ENCODE peak calls at places on chromosome 19, in nine cellular contexts. One of them, this sample, is unnamed.

GRCh38 chr19:708154-709141 is at the start of gene PALM:
- DNase-seq in nephron progenitor cell: peak; percentile 74
- DNase-seq in GM10248: no peak
- DNase-seq in GM20000: no peak
- DNase-seq in BJ: no peak
- DNase-seq in colonic mucosa: no peak
- DNase-seq in lung: no peak
- DNase-seq in tibial nerve: no peak
- DNase-seq in PC-9: no peak
- DNase-seq in this sample: no peak

GRCh38 chr19:18967358-18968146 is 26.5 kb upstream of the HOMER3 start:
- DNase-seq in lung: peak; percentile 67
- DNase-seq in tibial nerve: peak; percentile 23
- DNase-seq in GM10248: no peak
- DNase-seq in PC-9: peak; percentile 46
- DNase-seq in BJ: no peak
- DNase-seq in GM20000: no peak
- DNase-seq in colonic mucosa: peak; percentile 41
- DNase-seq in nephron progenitor cell: peak; percentile 12
- DNase-seq in this sample: no peak

GRCh38 chr19:2358548-2359173 is 1.4 kb upstream of the TMPRSS9 start:
- DNase-seq in nephron progenitor cell: no peak
- DNase-seq in BJ: no peak
- DNase-seq in GM10248: no peak
- DNase-seq in tibial nerve: no peak
- DNase-seq in lung: no peak
- DNase-seq in GM20000: no peak
- DNase-seq in PC-9: no peak
- DNase-seq in colonic mucosa: peak; percentile 58
- DNase-seq in this sample: no peak

GRCh38 chr19:38796154-38796553 is 7.2 kb downstream of the LGALS7B start:
- DNase-seq in tibial nerve: no peak
- DNase-seq in PC-9: no peak
- DNase-seq in colonic mucosa: no peak
- DNase-seq in GM10248: no peak
- DNase-seq in nephron progenitor cell: no peak
- DNase-seq in lung: no peak
- DNase-seq in BJ: no peak
- DNase-seq in GM20000: no peak
- DNase-seq in this sample: no peak

GRCh38 chr19:6070179-6071102 is 39.9 kb downstream of the RFX2 start:
- DNase-seq in PC-9: no peak
- DNase-seq in nephron progenitor cell: no peak
- DNase-seq in GM20000: no peak
- DNase-seq in tibial nerve: no peak
- DNase-seq in colonic mucosa: peak; percentile 10
- DNase-seq in GM10248: no peak
- DNase-seq in lung: peak; percentile 16
- DNase-seq in BJ: no peak
- DNase-seq in this sample: no peak

GRCh38 chr19:38944981-38945506 is 14.3 kb downstream of the MRPS12 start:
- DNase-seq in GM20000: no peak
- DNase-seq in tibial nerve: no peak
- DNase-seq in colonic mucosa: no peak
- DNase-seq in PC-9: no peak
- DNase-seq in GM10248: no peak
- DNase-seq in lung: no peak
- DNase-seq in nephron progenitor cell: peak; percentile 25
- DNase-seq in BJ: no peak
- DNase-seq in this sample: no peak

GRCh38 chr19:21256722-21257121 is 72.5 kb downstream of the ZNF708 start:
- DNase-seq in tibial nerve: no peak
- DNase-seq in GM10248: no peak
- DNase-seq in GM20000: no peak
- DNase-seq in colonic mucosa: no peak
- DNase-seq in lung: no peak
- DNase-seq in BJ: no peak
- DNase-seq in PC-9: no peak
- DNase-seq in nephron progenitor cell: no peak
- DNase-seq in this sample: no peak

GRCh38 chr19:49361438-49362047 is 673 bp downstream of the TEAD2 start:
- DNase-seq in GM10248: peak; percentile 37
- DNase-seq in nephron progenitor cell: peak; percentile 83
- DNase-seq in colonic mucosa: peak; percentile 88
- DNase-seq in lung: peak; percentile 74
- DNase-seq in tibial nerve: peak; percentile 55
- DNase-seq in GM20000: peak; percentile 47
- DNase-seq in PC-9: no peak
- DNase-seq in BJ: peak; percentile 32
- DNase-seq in this sample: peak; percentile 45

GRCh38 chr19:2529473-2529918 is 53.6 kb downstream of the GADD45B start:
- DNase-seq in lung: no peak
- DNase-seq in colonic mucosa: no peak
- DNase-seq in GM10248: peak; percentile 54
- DNase-seq in GM20000: no peak
- DNase-seq in PC-9: peak; percentile 99
- DNase-seq in tibial nerve: no peak
- DNase-seq in BJ: peak; percentile 84
- DNase-seq in nephron progenitor cell: no peak
- DNase-seq in this sample: no peak

GRCh38 chr19:44857837-44858236 is 11.7 kb downstream of the NECTIN2 start:
- DNase-seq in PC-9: no peak
- DNase-seq in colonic mucosa: no peak
- DNase-seq in tibial nerve: no peak
- DNase-seq in GM20000: no peak
- DNase-seq in GM10248: no peak
- DNase-seq in lung: no peak
- DNase-seq in nephron progenitor cell: no peak
- DNase-seq in BJ: no peak
- DNase-seq in this sample: no peak

GRCh38 chr19:41928754-41929535 is 696 bp upstream of the ERFL start:
- DNase-seq in BJ: no peak
- DNase-seq in nephron progenitor cell: no peak
- DNase-seq in GM10248: no peak
- DNase-seq in PC-9: no peak
- DNase-seq in lung: no peak
- DNase-seq in tibial nerve: no peak
- DNase-seq in GM20000: no peak
- DNase-seq in colonic mucosa: peak; percentile 47
- DNase-seq in this sample: no peak

GRCh38 chr19:53657330-53657729 is 25.5 kb downstream of the DPRX start:
- DNase-seq in colonic mucosa: no peak
- DNase-seq in nephron progenitor cell: no peak
- DNase-seq in BJ: no peak
- DNase-seq in GM10248: no peak
- DNase-seq in GM20000: no peak
- DNase-seq in tibial nerve: no peak
- DNase-seq in PC-9: no peak
- DNase-seq in lung: no peak
- DNase-seq in this sample: no peak

GRCh38 chr19:53657778-53658177 is 26.0 kb downstream of the DPRX start:
- DNase-seq in GM10248: no peak
- DNase-seq in tibial nerve: no peak
- DNase-seq in nephron progenitor cell: no peak
- DNase-seq in BJ: no peak
- DNase-seq in lung: no peak
- DNase-seq in PC-9: peak; percentile 87
- DNase-seq in colonic mucosa: no peak
- DNase-seq in GM20000: no peak
- DNase-seq in this sample: no peak

GRCh38 chr19:53662209-53662608 is 30.4 kb downstream of the DPRX start:
- DNase-seq in GM10248: no peak
- DNase-seq in PC-9: no peak
- DNase-seq in nephron progenitor cell: no peak
- DNase-seq in GM20000: no peak
- DNase-seq in lung: no peak
- DNase-seq in tibial nerve: no peak
- DNase-seq in BJ: no peak
- DNase-seq in colonic mucosa: no peak
- DNase-seq in this sample: no peak

GRCh38 chr19:53660584-53660983 is 28.8 kb downstream of the DPRX start:
- DNase-seq in tibial nerve: no peak
- DNase-seq in BJ: no peak
- DNase-seq in lung: no peak
- DNase-seq in colonic mucosa: no peak
- DNase-seq in nephron progenitor cell: no peak
- DNase-seq in GM20000: no peak
- DNase-seq in GM10248: no peak
- DNase-seq in PC-9: no peak
- DNase-seq in this sample: no peak

GRCh38 chr19:53659292-53659691 is 27.5 kb downstream of the DPRX start:
- DNase-seq in PC-9: peak; percentile 68
- DNase-seq in GM20000: no peak
- DNase-seq in BJ: no peak
- DNase-seq in GM10248: no peak
- DNase-seq in lung: no peak
- DNase-seq in tibial nerve: no peak
- DNase-seq in colonic mucosa: no peak
- DNase-seq in nephron progenitor cell: peak; percentile 15
- DNase-seq in this sample: no peak
- TF ChIP-seq CTCF in PC-9: peak; percentile 51
- TF ChIP-seq CTCF in GM20000: no peak
- TF ChIP-seq CTCF in BJ: no peak
- TF ChIP-seq CTCF in GM10248: no peak
- TF ChIP-seq CTCF in lung: peak; percentile 28
- TF ChIP-seq CTCF in tibial nerve: peak; percentile 48
- TF ChIP-seq CTCF in colonic mucosa: no peak
- TF ChIP-seq CTCF in nephron progenitor cell: peak; percentile 36
- TF ChIP-seq CTCF in this sample: no peak

GRCh38 chr19:15436012-15436825 is 13.5 kb downstream of the WIZ start:
- DNase-seq in PC-9: no peak
- DNase-seq in GM20000: no peak
- DNase-seq in lung: no peak
- DNase-seq in tibial nerve: no peak
- DNase-seq in nephron progenitor cell: no peak
- DNase-seq in BJ: no peak
- DNase-seq in colonic mucosa: no peak
- DNase-seq in GM10248: no peak
- DNase-seq in this sample: no peak

GRCh38 chr19:15436826-15437110 is 13.0 kb downstream of the WIZ start:
- DNase-seq in BJ: no peak
- DNase-seq in GM20000: no peak
- DNase-seq in tibial nerve: no peak
- DNase-seq in colonic mucosa: no peak
- DNase-seq in PC-9: no peak
- DNase-seq in lung: no peak
- DNase-seq in GM10248: no peak
- DNase-seq in nephron progenitor cell: no peak
- DNase-seq in this sample: no peak

GRCh38 chr19:15438124-15438496 is 11.6 kb downstream of the WIZ start:
- DNase-seq in lung: no peak
- DNase-seq in BJ: no peak
- DNase-seq in GM20000: no peak
- DNase-seq in nephron progenitor cell: no peak
- DNase-seq in tibial nerve: no peak
- DNase-seq in PC-9: peak; percentile 5
- DNase-seq in GM10248: no peak
- DNase-seq in colonic mucosa: no peak
- DNase-seq in this sample: no peak

GRCh38 chr19:15438577-15438976 is 11.2 kb downstream of the WIZ start:
- DNase-seq in PC-9: peak; percentile 8
- DNase-seq in BJ: no peak
- DNase-seq in tibial nerve: no peak
- DNase-seq in GM10248: no peak
- DNase-seq in lung: no peak
- DNase-seq in colonic mucosa: no peak
- DNase-seq in GM20000: no peak
- DNase-seq in nephron progenitor cell: no peak
- DNase-seq in this sample: no peak

DNA sequence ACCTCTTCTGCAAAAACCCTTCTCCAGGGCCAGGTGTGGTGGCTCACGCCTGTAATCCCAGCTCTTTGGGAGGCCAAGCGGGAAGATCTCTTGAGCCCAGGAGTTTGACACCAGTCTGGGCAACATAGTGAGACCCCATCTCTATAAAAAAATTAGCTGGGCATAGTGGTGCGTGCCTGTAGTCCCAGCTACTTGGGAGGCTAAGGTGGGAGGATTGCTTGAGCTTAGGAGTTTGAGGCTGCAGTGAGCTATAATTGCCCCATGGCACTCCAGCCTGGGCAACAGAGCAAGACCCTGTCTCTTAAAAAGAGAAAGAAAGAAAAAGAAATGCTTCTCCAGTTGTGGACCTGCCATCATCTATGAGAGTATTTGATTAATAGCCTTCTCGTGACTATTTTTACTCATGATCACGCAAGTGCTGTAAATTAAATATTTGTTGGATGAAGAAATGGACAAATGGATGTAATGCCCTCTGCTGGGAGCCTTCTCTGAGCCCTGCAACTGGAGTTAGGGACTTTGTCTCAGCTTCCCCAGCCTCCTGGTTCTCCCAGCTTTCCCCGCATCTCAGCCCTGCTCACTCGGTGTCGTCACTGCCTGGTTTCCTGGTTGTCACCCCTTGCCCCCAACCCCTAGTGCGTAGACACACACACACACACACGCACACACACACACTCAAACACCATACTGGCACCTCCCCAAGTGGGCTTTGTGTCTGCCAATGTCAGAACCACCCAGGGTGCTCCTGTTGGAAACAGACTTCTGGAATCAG is 12.2 kb downstream of the WIZ start:
- DNase-seq in tibial nerve: no peak
- DNase-seq in PC-9: no peak
- DNase-seq in GM20000: no peak
- DNase-seq in lung: no peak
- DNase-seq in GM10248: no peak
- DNase-seq in colonic mucosa: no peak
- DNase-seq in nephron progenitor cell: no peak
- DNase-seq in BJ: no peak
- DNase-seq in this sample: no peak
- TF ChIP-seq CTCF in tibial nerve: no peak
- TF ChIP-seq CTCF in PC-9: no peak
- TF ChIP-seq CTCF in GM20000: no peak
- TF ChIP-seq CTCF in lung: no peak
- TF ChIP-seq CTCF in GM10248: no peak
- TF ChIP-seq CTCF in colonic mucosa: no peak
- TF ChIP-seq CTCF in nephron progenitor cell: no peak
- TF ChIP-seq CTCF in BJ: peak; percentile 37
- TF ChIP-seq CTCF in this sample: no peak

GRCh38 chr19:46661020-46661731 is at the start of gene DACT3:
- DNase-seq in BJ: peak; percentile 99
- DNase-seq in nephron progenitor cell: peak; percentile 100
- DNase-seq in PC-9: peak; percentile 99
- DNase-seq in GM20000: peak; percentile 99
- DNase-seq in colonic mucosa: peak; percentile 100
- DNase-seq in GM10248: peak; percentile 99
- DNase-seq in tibial nerve: peak; percentile 100
- DNase-seq in lung: peak; percentile 100
- DNase-seq in this sample: peak; percentile 100
- TF ChIP-seq CTCF in BJ: no peak
- TF ChIP-seq CTCF in nephron progenitor cell: no peak
- TF ChIP-seq CTCF in PC-9: no peak
- TF ChIP-seq CTCF in GM20000: no peak
- TF ChIP-seq CTCF in colonic mucosa: no peak
- TF ChIP-seq CTCF in GM10248: no peak
- TF ChIP-seq CTCF in tibial nerve: no peak
- TF ChIP-seq CTCF in lung: no peak
- TF ChIP-seq CTCF in this sample: no peak

DNA sequence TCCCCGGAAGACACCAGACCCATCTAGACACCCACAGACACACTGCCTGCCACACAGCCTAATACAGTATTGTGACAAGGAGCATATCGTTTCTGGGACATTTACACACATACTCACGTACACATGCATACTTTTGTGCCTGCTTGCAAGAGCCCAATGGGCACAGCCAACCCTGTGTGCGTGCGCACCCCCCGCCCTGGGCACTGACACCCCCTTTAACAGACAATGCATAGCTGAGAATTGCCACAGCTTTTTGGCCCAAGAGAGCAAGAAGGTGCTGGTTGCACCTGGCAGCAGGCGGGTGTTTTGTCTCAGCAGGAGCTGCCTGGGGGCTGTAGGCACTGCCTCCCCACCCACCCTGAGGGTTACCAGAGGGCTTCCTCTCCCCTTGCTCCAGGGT is 1.7 kb upstream of the NFIX start:
- DNase-seq in GM10248: no peak
- DNase-seq in GM20000: no peak
- DNase-seq in lung: no peak
- DNase-seq in colonic mucosa: no peak
- DNase-seq in BJ: no peak
- DNase-seq in nephron progenitor cell: no peak
- DNase-seq in tibial nerve: no peak
- DNase-seq in PC-9: no peak
- DNase-seq in this sample: no peak
- TF ChIP-seq CTCF in GM10248: no peak
- TF ChIP-seq CTCF in GM20000: no peak
- TF ChIP-seq CTCF in lung: no peak
- TF ChIP-seq CTCF in colonic mucosa: no peak
- TF ChIP-seq CTCF in BJ: no peak
- TF ChIP-seq CTCF in nephron progenitor cell: no peak
- TF ChIP-seq CTCF in tibial nerve: no peak
- TF ChIP-seq CTCF in PC-9: no peak
- TF ChIP-seq CTCF in this sample: no peak

This sample was measured in GM13977.